ENCODE peak calls at places on chromosomes 4 and X, in seven cellular contexts. K is Peyer's patch, S is psoas muscle, D is tibial artery, M is cardiac muscle cell, V is right lobe of liver, U is spleen. R is an unnamed sample.

GRCh38 chr4:14149469-14150030 is 522.0 kb upstream of the BOD1L1 start:
- DNase-seq in U (no peak), M (no peak), V (no peak), K (no peak), S (no peak), D (no peak), R (no peak)

GRCh38 chr4:35175894-35176293 is 1068.4 kb downstream of the ARAP2 start:
- DNase-seq in M (no peak), K (no peak), U (no peak), S (no peak), D (no peak), V (no peak), R (no peak)

GRCh38 chrX:117985241-117985640 is 131.4 kb downstream of the KLHL13 start:
- DNase-seq in V (no peak), U (no peak), S (no peak), D (no peak), M (peak; percentile 42), K (peak; percentile 50), R (no peak)

GRCh38 chrX:100731441-100732281 is at the start of gene SYTL4:
- DNase-seq in V (peak; percentile 62), M (peak; percentile 28), K (peak; percentile 60), U (peak; percentile 75), D (peak; percentile 60), S (peak; percentile 34), R (peak; percentile 5)

GRCh38 chr4:39125600-39125985 is 56.7 kb upstream of the WDR19 start:
- DNase-seq in D (no peak), U (no peak), K (no peak), S (no peak), V (no peak), M (no peak), R (no peak)

GRCh38 chr4:151641167-151641566 is 119.6 kb downstream of the GATB start:
- DNase-seq in M (no peak), S (no peak), K (no peak), V (no peak), U (no peak), D (no peak), R (peak; percentile 21)

GRCh38 chr4:55169352-55169959 is 44.1 kb upstream of the KDR start:
- DNase-seq in K (no peak), D (no peak), U (no peak), M (no peak), S (no peak), V (no peak), R (no peak)

GRCh38 chrX:48498374-48498809 is 10.4 kb upstream of the PORCN start:
- DNase-seq in U (peak; percentile 13), D (peak; percentile 10), V (no peak), S (no peak), M (no peak), K (no peak), R (peak; percentile 81)

GRCh38 chr4:82500106-82500738 is 61.6 kb downstream of the TMEM150C start:
- DNase-seq in S (no peak), K (no peak), U (no peak), V (no peak), M (no peak), D (no peak), R (no peak)

GRCh38 chr4:7911044-7911578 is 28.6 kb downstream of the AFAP1 start:
- DNase-seq in K (no peak), U (no peak), S (peak; percentile 35), D (no peak), V (no peak), M (peak; percentile 89), R (no peak)

GRCh38 chr4:128302775-128303174 is 15.2 kb upstream of the PGRMC2 start:
- DNase-seq in M (no peak), S (no peak), U (no peak), K (no peak), D (no peak), V (no peak), R (no peak)

GRCh38 chr4:183987529-183987946 is 82.4 kb downstream of the STOX2 start:
- DNase-seq in M (peak; percentile 65), U (no peak), D (peak; percentile 81), K (no peak), V (no peak), S (peak; percentile 66), R (peak; percentile 88)

GRCh38 chr4:30725562-30725961 is 5.4 kb downstream of the PCDH7 start:
- DNase-seq in K (no peak), D (no peak), M (no peak), V (no peak), S (no peak), U (no peak), R (no peak)

GRCh38 chr4:30727409-30727808 is 7.2 kb downstream of the PCDH7 start:
- DNase-seq in D (no peak), K (no peak), U (no peak), V (no peak), M (no peak), S (no peak), R (no peak)

GRCh38 chr4:30728291-30728690 is 8.1 kb downstream of the PCDH7 start:
- DNase-seq in S (no peak), U (no peak), M (no peak), K (no peak), D (no peak), V (no peak), R (no peak)

GRCh38 chr4:30724217-30724616 is 4.0 kb downstream of the PCDH7 start:
- DNase-seq in M (peak; percentile 40), K (no peak), V (no peak), D (no peak), S (no peak), U (no peak), R (no peak)

DNA sequence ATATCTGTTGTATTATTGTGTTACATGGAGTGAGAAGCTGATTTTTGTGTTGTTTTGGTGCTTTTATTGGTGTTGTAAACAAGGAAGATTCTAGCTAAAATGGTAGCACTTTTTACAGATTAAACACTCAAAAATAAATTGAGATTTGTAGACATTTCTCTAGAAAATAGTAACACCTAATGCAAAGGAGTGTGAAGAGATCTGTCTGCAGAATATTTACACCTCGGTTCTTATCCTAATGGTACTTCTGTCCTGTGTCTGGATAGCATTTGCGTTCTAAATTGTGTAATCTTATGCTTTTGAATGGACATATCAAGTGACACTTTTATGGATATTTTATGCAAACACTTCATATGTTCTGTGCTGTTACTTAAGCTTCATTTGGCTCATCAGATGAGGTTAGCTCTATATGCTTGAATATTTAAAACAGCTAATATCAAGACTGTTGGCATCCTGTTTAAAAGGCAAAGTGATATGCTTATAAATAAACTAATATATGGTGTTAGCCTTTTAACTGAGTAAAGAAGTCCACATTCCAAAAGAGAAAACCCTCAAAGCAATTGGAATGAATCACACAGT is 6.0 kb downstream of the PCDH7 start:
- DNase-seq in K (no peak), V (no peak), M (no peak), D (no peak), U (no peak), S (no peak), R (no peak)
- H3K4me3 ChIP-seq in K (no peak overlapping the region), V (no peak overlapping the region), M (peak overlapping the region; percentile 92), D (peak overlapping the region; percentile 76), U (peak overlapping the region; percentile 51), S (no peak overlapping the region), R (no peak overlapping the region)

GRCh38 chr4:1399508-1400190 is 6.6 kb downstream of the NKX1-1 start:
- DNase-seq in K (no peak), D (no peak), S (no peak), V (no peak), M (no peak), U (no peak), R (no peak)
- H3K27me3 ChIP-seq in K (no peaks in the 10 kb centered on the region), D (peaks cover 60% of the 10 kb centered on the region), S (peaks cover 51% of the 10 kb centered on the region), V (peaks cover 3% of the 10 kb centered on the region), M (peaks cover 55% of the 10 kb centered on the region), U (peaks cover 41% of the 10 kb centered on the region), R (peaks cover 19% of the 10 kb centered on the region)

DNA sequence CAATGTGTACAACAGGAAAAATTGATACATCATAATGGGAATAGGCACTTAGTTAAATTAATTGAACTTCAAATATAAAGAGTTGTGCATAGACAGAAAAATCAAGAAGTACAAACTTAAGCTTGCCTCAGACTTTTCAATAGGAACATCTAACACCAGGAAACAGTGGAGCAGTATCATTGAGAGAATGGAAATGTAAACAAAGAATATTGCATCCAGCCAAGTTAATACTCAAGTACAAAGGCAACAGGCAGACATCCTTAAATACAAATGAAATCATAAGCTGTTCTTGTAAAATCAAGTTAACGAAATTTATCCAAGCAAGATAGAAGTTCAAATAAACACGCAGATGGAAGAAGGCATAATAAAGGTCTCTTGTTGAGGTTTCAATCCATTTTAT is 71.2 kb upstream of the TLR2 start:
- DNase-seq in U (no peak), M (no peak), K (no peak), S (no peak), V (no peak), D (no peak), R (no peak)
- H3K36me3 ChIP-seq in U (peaks cover 100% of the 10 kb centered on the region), M (no peaks in the 10 kb centered on the region), K (peaks cover 11% of the 10 kb centered on the region), S (peaks cover 87% of the 10 kb centered on the region), V (no peaks in the 10 kb centered on the region), D (peaks cover 28% of the 10 kb centered on the region), R (peaks cover 23% of the 10 kb centered on the region)

GRCh38 chr4:10706236-10706635 is 21.7 kb upstream of the CLNK start:
- DNase-seq in S (no peak), M (no peak), D (no peak), K (no peak), U (no peak), V (no peak), R (no peak)

GRCh38 chr4:10701702-10702460 is 17.3 kb upstream of the CLNK start:
- DNase-seq in K (no peak), U (no peak), S (no peak), D (no peak), V (no peak), M (no peak), R (no peak)

GRCh38 chr4:10703146-10703545 is 18.6 kb upstream of the CLNK start:
- DNase-seq in K (no peak), S (no peak), D (no peak), V (no peak), U (no peak), M (no peak), R (no peak)

GRCh38 chr4:10704050-10704810 is 19.7 kb upstream of the CLNK start:
- DNase-seq in V (no peak), M (no peak), S (no peak), D (no peak), K (no peak), U (no peak), R (no peak)
- H3K4me3 ChIP-seq in V (no peak overlapping the region), M (no peak overlapping the region), S (no peak overlapping the region), D (no peak overlapping the region), K (no peak overlapping the region), U (no peak overlapping the region), R (no peak overlapping the region)

R was measured in MG63.